ENCODE peak calls at places on chromosomes 12 and 14, in eight cellular contexts. V is upper lobe of right lung; N is RWPE2; L is effector memory CD4-positive, alpha-beta T cell; D is heart left ventricle; Q is mucosa of descending colon; X is psoas muscle; S is naive thymus-derived CD4-positive, alpha-beta T cell. K is an unnamed sample.

GRCh38 chr14:63383776-63384367 is 65.1 kb upstream of the GPHB5 start:
- DNase-seq in S (peak; percentile 23), Q (no peak), X (no peak), N (no peak), V (no peak), D (no peak), L (no peak), K (no peak)

GRCh38 chr14:106802413-106803364 is 1276.3 kb downstream of the TMEM121 start:
- DNase-seq in X (no peak), D (no peak), L (no peak), N (no peak), S (no peak), V (no peak), Q (peak; percentile 42), K (no peak)

GRCh38 chr14:84181072-84181471 is 1348.9 kb upstream of the FLRT2 start:
- DNase-seq in X (no peak), Q (no peak), L (no peak), S (no peak), D (no peak), N (no peak), V (no peak), K (no peak)

GRCh38 chr14:69956970-69957369 is 77.8 kb downstream of the SMOC1 start:
- DNase-seq in N (no peak), L (no peak), Q (no peak), S (no peak), D (no peak), X (no peak), V (no peak), K (no peak)

GRCh38 chr14:67722293-67722692 is 20.6 kb downstream of the RDH12 start:
- DNase-seq in V (no peak), L (no peak), Q (peak; percentile 19), S (no peak), X (peak; percentile 55), N (no peak), D (peak; percentile 84), K (no peak)

GRCh38 chr14:104016873-104017650 is 68.4 kb upstream of the ASPG start:
- DNase-seq in N (no peak), Q (no peak), S (no peak), D (no peak), X (no peak), L (no peak), V (no peak), K (no peak)

GRCh38 chr12:5480953-5481300 is 49.0 kb downstream of the NTF3 start:
- DNase-seq in L (no peak), X (no peak), Q (no peak), D (no peak), S (no peak), V (no peak), N (no peak), K (no peak)

GRCh38 chr12:6780573-6780972 is 8.3 kb downstream of the LAG3 start:
- DNase-seq in L (no peak), N (no peak), V (no peak), X (no peak), S (peak; percentile 47), Q (no peak), D (no peak), K (no peak)

GRCh38 chr14:69848156-69848555 is 31.1 kb upstream of the SMOC1 start:
- DNase-seq in N (no peak), V (no peak), Q (no peak), L (no peak), X (no peak), D (no peak), S (no peak), K (no peak)

GRCh38 chr12:24767016-24767415 is 181.9 kb downstream of the BCAT1 start:
- DNase-seq in X (no peak), D (no peak), V (no peak), S (no peak), L (no peak), Q (no peak), N (no peak), K (no peak)

GRCh38 chr12:67456281-67456918 is 187.2 kb downstream of the CAND1 start:
- DNase-seq in V (no peak), N (no peak), L (no peak), Q (no peak), X (no peak), D (peak; percentile 54), S (no peak), K (no peak)

GRCh38 chr12:3743803-3744202 is 9.1 kb downstream of the CRACR2A start:
- DNase-seq in D (peak; percentile 51), Q (no peak), S (no peak), X (no peak), V (no peak), L (no peak), N (no peak), K (no peak)

GRCh38 chr14:77340389-77340788 is 19.6 kb downstream of the GSTZ1 start:
- DNase-seq in N (no peak), S (no peak), L (no peak), D (no peak), Q (no peak), V (no peak), X (no peak), K (no peak)

GRCh38 chr14:69855180-69855817 is 23.9 kb upstream of the SMOC1 start:
- DNase-seq in V (no peak), N (no peak), S (no peak), Q (no peak), D (no peak), L (no peak), X (no peak), K (no peak)

GRCh38 chr12:94663702-94664101 is 13.3 kb upstream of the TMCC3 start:
- DNase-seq in V (no peak), N (no peak), S (no peak), Q (no peak), D (no peak), X (no peak), L (no peak), K (no peak)

GRCh38 chr14:99784508-99784907 is 8.7 kb upstream of the EML1 start:
- DNase-seq in S (no peak), V (no peak), X (no peak), L (no peak), Q (no peak), N (no peak), D (no peak), K (no peak)

GRCh38 chr14:65310568-65310967 is 102.0 kb upstream of the FUT8 start:
- DNase-seq in Q (no peak), L (no peak), X (no peak), N (no peak), S (no peak), V (no peak), D (no peak), K (no peak)

GRCh38 chr12:75955251-75955650 is 76.3 kb downstream of the PHLDA1 start:
- DNase-seq in D (no peak), Q (no peak), V (no peak), L (no peak), N (no peak), S (no peak), X (no peak), K (no peak)

GRCh38 chr12:92533280-92533890 is 169.4 kb upstream of the PLEKHG7 start:
- DNase-seq in Q (no peak), N (no peak), X (no peak), L (no peak), S (no peak), D (peak; percentile 29), V (no peak), K (no peak)

GRCh38 chr12:114672817-114673168 is 11.2 kb downstream of the TBX3 start:
- DNase-seq in X (no peak), Q (no peak), V (no peak), D (no peak), N (peak; percentile 66), S (no peak), L (no peak), K (no peak)
- H3K4me1 ChIP-seq in X (no peaks in the 10 kb centered on the region), Q (no peaks in the 10 kb centered on the region), V (peaks cover 17% of the 10 kb centered on the region), D (no peaks in the 10 kb centered on the region), N (peaks cover 59% of the 10 kb centered on the region), S (no peaks in the 10 kb centered on the region), L (no peaks in the 10 kb centered on the region), K (no peaks in the 10 kb centered on the region)

GRCh38 chr12:124385219-124385969 is 90.5 kb downstream of the RFLNA start:
- DNase-seq in V (no peak), L (no peak), X (peak; percentile 25), Q (no peak), N (peak; percentile 92), D (peak; percentile 54), S (no peak), K (no peak)

GRCh38 chr12:124384299-124384894 is 89.5 kb downstream of the RFLNA start:
- DNase-seq in X (no peak), N (no peak), D (peak; percentile 50), Q (no peak), V (no peak), S (no peak), L (no peak), K (no peak)

GRCh38 chr12:124386661-124387509 is 92.0 kb downstream of the RFLNA start:
- DNase-seq in N (no peak), Q (no peak), S (no peak), D (peak; percentile 60), V (no peak), L (no peak), X (peak; percentile 42), K (no peak)

GRCh38 chr12:124387510-124387855 is 92.6 kb downstream of the RFLNA start:
- DNase-seq in D (peak; percentile 83), S (no peak), N (no peak), X (peak; percentile 86), V (peak; percentile 81), Q (no peak), L (no peak), K (no peak)

GRCh38 chr12:124386059-124386458 is 91.2 kb downstream of the RFLNA start:
- DNase-seq in V (no peak), S (no peak), X (peak; percentile 66), D (peak; percentile 75), N (no peak), L (no peak), Q (no peak), K (no peak)
- H3K4me1 ChIP-seq in V (peaks cover 67% of the 10 kb centered on the region), S (peaks cover 5% of the 10 kb centered on the region), X (peaks cover 81% of the 10 kb centered on the region), D (peaks cover 61% of the 10 kb centered on the region), N (peaks cover 52% of the 10 kb centered on the region), L (peaks cover 12% of the 10 kb centered on the region), Q (peaks cover 41% of the 10 kb centered on the region), K (peaks cover 13% of the 10 kb centered on the region)

GRCh38 chr12:50117057-50117622 is 5.1 kb downstream of the COX14 start:
- DNase-seq in Q (no peak), N (no peak), S (no peak), V (peak; percentile 72), D (peak; percentile 63), L (no peak), X (no peak), K (no peak)

GRCh38 chr12:50120953-50121352 is 8.9 kb downstream of the COX14 start:
- DNase-seq in X (no peak), V (no peak), L (no peak), N (no peak), Q (peak; percentile 42), D (no peak), S (no peak), K (no peak)

GRCh38 chr12:50120521-50120920 is 8.5 kb downstream of the COX14 start:
- DNase-seq in N (no peak), D (no peak), X (no peak), S (no peak), L (no peak), V (no peak), Q (no peak), K (no peak)

GRCh38 chr12:50119387-50119786 is 7.4 kb downstream of the COX14 start:
- DNase-seq in S (no peak), L (no peak), X (no peak), N (no peak), V (no peak), D (no peak), Q (no peak), K (no peak)

GRCh38 chr12:50121636-50122035 is 9.6 kb downstream of the COX14 start:
- DNase-seq in S (no peak), V (no peak), D (no peak), X (no peak), Q (no peak), N (no peak), L (no peak), K (no peak)
- H3K4me1 ChIP-seq in S (peaks cover 5% of the 10 kb centered on the region), V (peaks cover 5% of the 10 kb centered on the region), D (peaks cover 4% of the 10 kb centered on the region), X (peaks cover 11% of the 10 kb centered on the region), Q (peaks cover 36% of the 10 kb centered on the region), N (no peaks in the 10 kb centered on the region), L (peaks cover under 1% of the 10 kb centered on the region), K (peaks cover 16% of the 10 kb centered on the region)

GRCh38 chr12:108827941-108828340 is 29.4 kb downstream of the SSH1 start:
- DNase-seq in Q (no peak), L (no peak), X (no peak), V (no peak), N (no peak), D (no peak), S (no peak), K (no peak)
- H3K4me1 ChIP-seq in Q (peaks cover 23% of the 10 kb centered on the region), L (no peaks in the 10 kb centered on the region), X (peaks cover 82% of the 10 kb centered on the region), V (peaks cover 69% of the 10 kb centered on the region), N (peaks cover 54% of the 10 kb centered on the region), D (peaks cover 71% of the 10 kb centered on the region), S (no peaks in the 10 kb centered on the region), K (no peaks in the 10 kb centered on the region)

K was measured in CD4-positive, alpha-beta memory T cell.